ENCODE peak calls at places on chromosomes 7 and 10, in seven cellular contexts. Z is fibroblast of lung; L is Calu3; M is GM04504; X is stimulated activated naive CD8-positive, alpha-beta T cell treated with anti-CD3 and anti-CD28 coated beads, Interleukin-15, Interleukin-2, amounts not matched to agents 100 U/mL and 50 U/mL, for 24 hours; Y is GM23338; G is SW 1271. W is an unnamed sample.

GRCh38 chr7:76515999-76516443 is 5.7 kb downstream of the UPK3B start:
- DNase-seq in Z (peak; percentile 47), L (no peak), M (peak; percentile 16), X (peak; percentile 68), Y (peak; percentile 58), G (no peak), W (peak; percentile 47)

GRCh38 chr7:714251-714671 is 12.2 kb upstream of the DNAAF5 start:
- DNase-seq in Z (no peak), L (no peak), M (no peak), X (no peak), Y (no peak), G (no peak), W (no peak)

GRCh38 chr10:72058989-72059842 is 29.1 kb downstream of the SPOCK2 start:
- DNase-seq in Z (peak; percentile 24), L (no peak), M (no peak), X (peak; percentile 64), Y (no peak), G (no peak), W (no peak)

GRCh38 chr10:61935085-61935484 is 33.6 kb downstream of the ARID5B start:
- DNase-seq in Z (no peak), L (no peak), M (peak; percentile 44), X (no peak), Y (no peak), G (no peak), W (no peak)

GRCh38 chr10:77800738-77801266 is 125.8 kb downstream of the DLG5 start:
- DNase-seq in Z (peak; percentile 2), L (no peak), M (no peak), X (no peak), Y (no peak), G (no peak), W (no peak)

GRCh38 chr10:133356953-133357292 is 896 bp downstream of the FUOM start:
- DNase-seq in Z (no peak), L (no peak), M (no peak), X (no peak), Y (peak; percentile 51), G (no peak), W (no peak)

GRCh38 chr7:873367-874002 is 2.9 kb upstream of the GET4 start:
- DNase-seq in Z (peak; percentile 57), L (peak; percentile 89), M (peak; percentile 60), X (peak; percentile 75), Y (peak; percentile 90), G (peak; percentile 64), W (peak; percentile 79)

GRCh38 chr7:30472081-30472770 is 6.4 kb downstream of the NOD1 start:
- DNase-seq in Z (no peak), L (no peak), M (no peak), X (no peak), Y (no peak), G (no peak), W (no peak)

GRCh38 chr7:70586822-70587221 is 545.1 kb upstream of the GALNT17 start:
- DNase-seq in Z (peak; percentile 48), L (no peak), M (peak; percentile 23), X (no peak), Y (no peak), G (no peak), W (no peak)

W was measured in HepG2.